ENCODE peak calls at places on chromosomes 6 and 20, in six cellular contexts. One of them, this sample, is unnamed.

GRCh38 chr6:90413867-90414266 is 117.2 kb upstream of the BACH2 start:
- DNase-seq in HepG2: no peak
- DNase-seq in psoas muscle: no peak
- DNase-seq in myocyte: peak; percentile 22
- DNase-seq in CD4-positive, alpha-beta memory T cell: peak; percentile 80
- DNase-seq in HT-29: no peak
- DNase-seq in this sample: peak; percentile 84

GRCh38 chr20:51014797-51015722 is 7.8 kb downstream of the KCNG1 start:
- DNase-seq in HepG2: peak; percentile 47
- DNase-seq in psoas muscle: no peak
- DNase-seq in myocyte: peak; percentile 73
- DNase-seq in CD4-positive, alpha-beta memory T cell: no peak
- DNase-seq in HT-29: peak; percentile 77
- DNase-seq in this sample: no peak

GRCh38 chr6:17200395-17200794 is 80.8 kb upstream of the RBM24 start:
- DNase-seq in HepG2: no peak
- DNase-seq in psoas muscle: no peak
- DNase-seq in myocyte: no peak
- DNase-seq in CD4-positive, alpha-beta memory T cell: no peak
- DNase-seq in HT-29: no peak
- DNase-seq in this sample: no peak

GRCh38 chr6:36131517-36132220 is 1.4 kb downstream of the MAPK13 start:
- DNase-seq in HepG2: peak; percentile 84
- DNase-seq in psoas muscle: peak; percentile 39
- DNase-seq in myocyte: peak; percentile 44
- DNase-seq in CD4-positive, alpha-beta memory T cell: peak; percentile 48
- DNase-seq in HT-29: peak; percentile 63
- DNase-seq in this sample: peak; percentile 50

GRCh38 chr20:31670371-31671228 is 32.9 kb downstream of the COX4I2 start:
- DNase-seq in HepG2: no peak
- DNase-seq in psoas muscle: peak; percentile 55
- DNase-seq in myocyte: peak; percentile 78
- DNase-seq in CD4-positive, alpha-beta memory T cell: no peak
- DNase-seq in HT-29: no peak
- DNase-seq in this sample: no peak

GRCh38 chr20:21053002-21053762 is 53.0 kb downstream of the LINC00237 start:
- DNase-seq in HepG2: peak; percentile 97
- DNase-seq in psoas muscle: no peak
- DNase-seq in myocyte: peak; percentile 19
- DNase-seq in CD4-positive, alpha-beta memory T cell: no peak
- DNase-seq in HT-29: no peak
- DNase-seq in this sample: no peak

GRCh38 chr20:24769878-24770627 is 179.0 kb upstream of the CST7 start:
- DNase-seq in HepG2: no peak
- DNase-seq in psoas muscle: no peak
- DNase-seq in myocyte: no peak
- DNase-seq in CD4-positive, alpha-beta memory T cell: no peak
- DNase-seq in HT-29: no peak
- DNase-seq in this sample: no peak

GRCh38 chr6:57216235-57217101 is 5.6 kb downstream of the RAB23 start:
- DNase-seq in HepG2: no peak
- DNase-seq in psoas muscle: no peak
- DNase-seq in myocyte: peak; percentile 62
- DNase-seq in CD4-positive, alpha-beta memory T cell: no peak
- DNase-seq in HT-29: no peak
- DNase-seq in this sample: no peak

GRCh38 chr6:160456214-160456546 is 108.0 kb downstream of the SLC22A3 start:
- DNase-seq in HepG2: no peak
- DNase-seq in psoas muscle: no peak
- DNase-seq in myocyte: no peak
- DNase-seq in CD4-positive, alpha-beta memory T cell: no peak
- DNase-seq in HT-29: no peak
- DNase-seq in this sample: no peak

GRCh38 chr6:16336056-16336810 is 97.8 kb downstream of the GMPR start:
- DNase-seq in HepG2: no peak
- DNase-seq in psoas muscle: no peak
- DNase-seq in myocyte: no peak
- DNase-seq in CD4-positive, alpha-beta memory T cell: no peak
- DNase-seq in HT-29: no peak
- DNase-seq in this sample: no peak

GRCh38 chr6:157791461-157791860 is 31.6 kb upstream of the SNX9 start:
- DNase-seq in HepG2: no peak
- DNase-seq in psoas muscle: no peak
- DNase-seq in myocyte: no peak
- DNase-seq in CD4-positive, alpha-beta memory T cell: no peak
- DNase-seq in HT-29: no peak
- DNase-seq in this sample: no peak

GRCh38 chr6:33454009-33454946 is at the start of gene ZBTB9:
- DNase-seq in HepG2: peak; percentile 96
- DNase-seq in psoas muscle: peak; percentile 96
- DNase-seq in myocyte: peak; percentile 96
- DNase-seq in CD4-positive, alpha-beta memory T cell: peak; percentile 92
- DNase-seq in HT-29: peak; percentile 97
- DNase-seq in this sample: peak; percentile 95

GRCh38 chr20:47669489-47669888 is 115.8 kb downstream of the SULF2 start:
- DNase-seq in HepG2: no peak
- DNase-seq in psoas muscle: no peak
- DNase-seq in myocyte: no peak
- DNase-seq in CD4-positive, alpha-beta memory T cell: no peak
- DNase-seq in HT-29: no peak
- DNase-seq in this sample: no peak

GRCh38 chr6:91428953-91429560 is 842.2 kb upstream of the MAP3K7 start:
- DNase-seq in HepG2: no peak
- DNase-seq in psoas muscle: no peak
- DNase-seq in myocyte: no peak
- DNase-seq in CD4-positive, alpha-beta memory T cell: no peak
- DNase-seq in HT-29: no peak
- DNase-seq in this sample: no peak

GRCh38 chr20:1150218-1150617 is 31.8 kb downstream of the PSMF1 start:
- DNase-seq in HepG2: peak; percentile 69
- DNase-seq in psoas muscle: no peak
- DNase-seq in myocyte: no peak
- DNase-seq in CD4-positive, alpha-beta memory T cell: no peak
- DNase-seq in HT-29: no peak
- DNase-seq in this sample: no peak

GRCh38 chr20:34544109-34544793 is 14.3 kb upstream of the MAP1LC3A start:
- DNase-seq in HepG2: no peak
- DNase-seq in psoas muscle: no peak
- DNase-seq in myocyte: no peak
- DNase-seq in CD4-positive, alpha-beta memory T cell: no peak
- DNase-seq in HT-29: no peak
- DNase-seq in this sample: no peak

GRCh38 chr20:20624914-20625313 is 87.5 kb downstream of the RALGAPA2 start:
- DNase-seq in HepG2: no peak
- DNase-seq in psoas muscle: no peak
- DNase-seq in myocyte: no peak
- DNase-seq in CD4-positive, alpha-beta memory T cell: no peak
- DNase-seq in HT-29: no peak
- DNase-seq in this sample: no peak

GRCh38 chr6:169998457-169998856 is 247.0 kb downstream of the ERMARD start:
- DNase-seq in HepG2: no peak
- DNase-seq in psoas muscle: no peak
- DNase-seq in myocyte: no peak
- DNase-seq in CD4-positive, alpha-beta memory T cell: no peak
- DNase-seq in HT-29: no peak
- DNase-seq in this sample: no peak

GRCh38 chr6:124743420-124743819 is 218.8 kb upstream of the RNF217 start:
- DNase-seq in HepG2: no peak
- DNase-seq in psoas muscle: no peak
- DNase-seq in myocyte: no peak
- DNase-seq in CD4-positive, alpha-beta memory T cell: no peak
- DNase-seq in HT-29: peak; percentile 28
- DNase-seq in this sample: no peak

GRCh38 chr6:158220786-158221442 is 52.8 kb downstream of the GTF2H5 start:
- DNase-seq in HepG2: peak; percentile 78
- DNase-seq in psoas muscle: peak; percentile 79
- DNase-seq in myocyte: peak; percentile 83
- DNase-seq in CD4-positive, alpha-beta memory T cell: peak; percentile 67
- DNase-seq in HT-29: peak; percentile 80
- DNase-seq in this sample: peak; percentile 66

GRCh38 chr6:53369876-53370515 is 21.2 kb upstream of the ELOVL5 start:
- DNase-seq in HepG2: no peak
- DNase-seq in psoas muscle: no peak
- DNase-seq in myocyte: no peak
- DNase-seq in CD4-positive, alpha-beta memory T cell: peak; percentile 25
- DNase-seq in HT-29: no peak
- DNase-seq in this sample: no peak

GRCh38 chr20:58715709-58716475 is 23.3 kb downstream of the NPEPL1 start:
- DNase-seq in HepG2: no peak
- DNase-seq in psoas muscle: peak; percentile 10
- DNase-seq in myocyte: no peak
- DNase-seq in CD4-positive, alpha-beta memory T cell: no peak
- DNase-seq in HT-29: no peak
- DNase-seq in this sample: no peak

GRCh38 chr20:44467289-44467883 is 8.3 kb upstream of the TTPAL start:
- DNase-seq in HepG2: peak; percentile 48
- DNase-seq in psoas muscle: peak; percentile 70
- DNase-seq in myocyte: no peak
- DNase-seq in CD4-positive, alpha-beta memory T cell: no peak
- DNase-seq in HT-29: no peak
- DNase-seq in this sample: no peak

GRCh38 chr20:651713-652610 is 1.0 kb downstream of the SRXN1 start:
- DNase-seq in HepG2: no peak
- DNase-seq in psoas muscle: no peak
- DNase-seq in myocyte: no peak
- DNase-seq in CD4-positive, alpha-beta memory T cell: no peak
- DNase-seq in HT-29: peak; percentile 33
- DNase-seq in this sample: no peak

GRCh38 chr6:137820952-137821351 is 46.1 kb upstream of the TNFAIP3 start:
- DNase-seq in HepG2: no peak
- DNase-seq in psoas muscle: no peak
- DNase-seq in myocyte: no peak
- DNase-seq in CD4-positive, alpha-beta memory T cell: no peak
- DNase-seq in HT-29: no peak
- DNase-seq in this sample: no peak

GRCh38 chr6:84278311-84278710 is 50.9 kb upstream of the CEP162 start:
- DNase-seq in HepG2: no peak
- DNase-seq in psoas muscle: no peak
- DNase-seq in myocyte: peak; percentile 64
- DNase-seq in CD4-positive, alpha-beta memory T cell: no peak
- DNase-seq in HT-29: no peak
- DNase-seq in this sample: no peak

GRCh38 chr20:20492521-20493334 is 124.8 kb downstream of the INSM1 start:
- DNase-seq in HepG2: no peak
- DNase-seq in psoas muscle: no peak
- DNase-seq in myocyte: no peak
- DNase-seq in CD4-positive, alpha-beta memory T cell: no peak
- DNase-seq in HT-29: no peak
- DNase-seq in this sample: no peak

GRCh38 chr20:51667002-51667408 is 101.2 kb downstream of the ATP9A start:
- DNase-seq in HepG2: no peak
- DNase-seq in psoas muscle: no peak
- DNase-seq in myocyte: no peak
- DNase-seq in CD4-positive, alpha-beta memory T cell: peak; percentile 2
- DNase-seq in HT-29: peak; percentile 31
- DNase-seq in this sample: peak; percentile 75

GRCh38 chr6:144217264-144217663 is 66.9 kb downstream of the STX11 start:
- DNase-seq in HepG2: peak; percentile 30
- DNase-seq in psoas muscle: no peak
- DNase-seq in myocyte: peak; percentile 8
- DNase-seq in CD4-positive, alpha-beta memory T cell: no peak
- DNase-seq in HT-29: peak; percentile 27
- DNase-seq in this sample: no peak